ENCODE peak calls at places on chromosomes 13 and 19, in ten cellular contexts. N is GM23248; Q is AG04450; U is thoracic aorta; D is H9; E is CD8-positive, alpha-beta memory T cell; O is cardiac muscle cell; X is PC-9; K is tibial nerve; F is HAP-1. G is an unnamed sample.

GRCh38 chr19:1183543-1184172 is 9.6 kb upstream of the SBNO2 start:
- DNase-seq in N (no peak), Q (no peak), U (no peak), D (peak; percentile 70), E (no peak), O (no peak), X (peak; percentile 95), K (no peak), F (no peak), G (no peak)

GRCh38 chr19:1967087-1967608 is 26.2 kb downstream of the CSNK1G2 start:
- DNase-seq in N (no peak), Q (no peak), U (no peak), D (no peak), E (peak; percentile 58), O (no peak), X (no peak), K (no peak), F (no peak), G (no peak)

GRCh38 chr19:3615524-3616135 is 9.0 kb upstream of the TBXA2R start:
- DNase-seq in N (no peak), Q (no peak), U (no peak), D (no peak), E (no peak), O (no peak), X (no peak), K (no peak), F (no peak), G (no peak)

GRCh38 chr13:35953537-35954206 is 177.5 kb downstream of the DCLK1 start:
- DNase-seq in N (peak; percentile 94), Q (peak; percentile 79), U (peak; percentile 25), D (peak; percentile 75), E (no peak), O (peak; percentile 71), X (peak; percentile 12), K (peak; percentile 86), F (peak; percentile 88), G (no peak)

GRCh38 chr13:112959206-112959605 is 9.8 kb upstream of the MCF2L start:
- DNase-seq in N (no peak), Q (no peak), U (no peak), D (no peak), E (no peak), O (no peak), X (no peak), K (no peak), F (no peak), G (no peak)

GRCh38 chr13:110538632-110539031 is 22.9 kb downstream of the RAB20 start:
- DNase-seq in N (no peak), Q (no peak), U (no peak), D (no peak), E (no peak), O (no peak), X (no peak), K (peak; percentile 43), F (no peak), G (no peak)

GRCh38 chr13:49840667-49841066 is 48.2 kb upstream of the KPNA3 start:
- DNase-seq in N (no peak), Q (no peak), U (no peak), D (no peak), E (no peak), O (no peak), X (no peak), K (no peak), F (no peak), G (no peak)

GRCh38 chr13:32761472-32761871 is 175.2 kb downstream of the PDS5B start:
- DNase-seq in N (no peak), Q (no peak), U (no peak), D (no peak), E (no peak), O (no peak), X (no peak), K (no peak), F (no peak), G (no peak)

GRCh38 chr13:21777813-21778212 is 106.9 kb downstream of the FGF9 start:
- DNase-seq in N (no peak), Q (no peak), U (no peak), D (no peak), E (no peak), O (no peak), X (no peak), K (no peak), F (no peak), G (no peak)

GRCh38 chr13:31920301-31920818 is 111.2 kb upstream of the FRY start:
- DNase-seq in N (peak; percentile 18), Q (no peak), U (no peak), D (no peak), E (no peak), O (no peak), X (no peak), K (peak; percentile 21), F (no peak), G (no peak)

GRCh38 chr13:51370116-51370515 is 30.6 kb downstream of the SERPINE3 start:
- DNase-seq in N (peak; percentile 75), Q (no peak), U (no peak), D (no peak), E (no peak), O (no peak), X (no peak), K (no peak), F (no peak), G (no peak)

GRCh38 chr13:55937180-55937579 is 1203.5 kb upstream of the PRR20A start:
- DNase-seq in N (no peak), Q (no peak), U (no peak), D (no peak), E (no peak), O (no peak), X (no peak), K (no peak), F (no peak), G (no peak)

GRCh38 chr13:113456116-113456702 is 2.9 kb upstream of the ADPRHL1 start:
- DNase-seq in N (no peak), Q (no peak), U (no peak), D (no peak), E (no peak), O (no peak), X (no peak), K (no peak), F (no peak), G (no peak)

DNA sequence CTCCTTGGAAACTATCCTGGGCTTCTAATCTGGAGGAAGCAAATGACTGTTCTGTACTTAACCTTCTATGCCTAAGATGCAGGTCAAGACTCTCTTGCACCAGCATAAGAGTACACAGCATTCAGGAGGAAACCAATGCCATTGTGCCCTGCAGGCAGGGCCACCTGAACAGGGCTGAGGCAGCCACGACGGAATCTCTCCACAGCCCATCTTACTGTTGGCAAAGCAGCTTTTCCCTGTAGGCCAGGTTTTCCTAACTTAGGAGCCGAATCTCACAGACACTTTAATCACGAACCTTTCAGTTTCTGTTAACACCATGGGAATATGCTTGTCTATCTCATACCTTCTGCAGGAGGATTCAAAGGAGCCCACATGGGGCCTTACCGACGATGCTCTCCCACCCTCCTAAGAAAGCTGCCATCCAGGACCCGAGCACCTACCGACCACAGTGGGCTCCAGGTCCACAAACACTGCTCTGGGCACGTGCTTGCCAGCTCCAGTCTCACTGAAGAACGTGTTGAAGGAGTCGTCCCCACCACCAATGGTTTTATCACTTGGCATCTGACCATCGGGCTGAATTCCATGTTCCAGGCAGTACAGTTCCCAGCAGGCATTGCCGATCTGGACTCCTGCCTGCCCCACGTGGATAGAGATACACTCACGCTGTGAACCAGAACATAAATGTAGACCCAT is 2.6 kb downstream of the TUBA3C start:
- DNase-seq in N (no peak), Q (no peak), U (no peak), D (no peak), E (no peak), O (no peak), X (no peak), K (no peak), F (no peak), G (no peak)
- H3K9me3 ChIP-seq in N (no peaks in the 10 kb centered on the region), Q (peaks cover 84% of the 10 kb centered on the region), U (no peaks in the 10 kb centered on the region), D (peaks cover 94% of the 10 kb centered on the region), E (no peaks in the 10 kb centered on the region), O (no peaks in the 10 kb centered on the region), X (no peaks in the 10 kb centered on the region), K (peaks cover 34% of the 10 kb centered on the region), F (no peaks in the 10 kb centered on the region), G (no peaks in the 10 kb centered on the region)

DNA sequence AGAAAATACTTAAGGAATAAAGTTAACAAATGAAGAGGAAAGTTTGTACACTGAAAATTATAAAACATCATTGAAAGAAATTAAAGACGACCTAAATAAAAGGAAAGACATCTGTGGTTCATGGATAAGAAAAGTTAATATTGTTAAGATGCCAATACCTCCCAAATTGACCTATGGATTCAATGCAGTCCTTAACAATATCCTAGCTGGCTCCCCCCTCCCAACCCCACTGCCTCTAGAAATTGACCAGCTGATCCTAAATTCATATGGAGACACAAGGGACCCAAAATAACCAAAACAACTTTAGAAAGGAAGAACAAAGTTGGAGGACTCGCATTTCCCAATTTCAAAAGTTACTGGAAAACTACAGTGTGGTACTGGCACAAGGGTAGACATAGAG is 28.3 kb downstream of the ZNF45 start:
- DNase-seq in N (no peak), Q (no peak), U (no peak), D (no peak), E (no peak), O (no peak), X (no peak), K (no peak), F (no peak), G (no peak)
- H3K9me3 ChIP-seq in N (no peaks in the 10 kb centered on the region), Q (peaks cover 17% of the 10 kb centered on the region), U (peaks cover 69% of the 10 kb centered on the region), D (peaks cover 35% of the 10 kb centered on the region), E (peaks cover 30% of the 10 kb centered on the region), O (no peaks in the 10 kb centered on the region), X (peaks cover 31% of the 10 kb centered on the region), K (peaks cover 96% of the 10 kb centered on the region), F (peaks cover 6% of the 10 kb centered on the region), G (peaks cover 19% of the 10 kb centered on the region)

DNA sequence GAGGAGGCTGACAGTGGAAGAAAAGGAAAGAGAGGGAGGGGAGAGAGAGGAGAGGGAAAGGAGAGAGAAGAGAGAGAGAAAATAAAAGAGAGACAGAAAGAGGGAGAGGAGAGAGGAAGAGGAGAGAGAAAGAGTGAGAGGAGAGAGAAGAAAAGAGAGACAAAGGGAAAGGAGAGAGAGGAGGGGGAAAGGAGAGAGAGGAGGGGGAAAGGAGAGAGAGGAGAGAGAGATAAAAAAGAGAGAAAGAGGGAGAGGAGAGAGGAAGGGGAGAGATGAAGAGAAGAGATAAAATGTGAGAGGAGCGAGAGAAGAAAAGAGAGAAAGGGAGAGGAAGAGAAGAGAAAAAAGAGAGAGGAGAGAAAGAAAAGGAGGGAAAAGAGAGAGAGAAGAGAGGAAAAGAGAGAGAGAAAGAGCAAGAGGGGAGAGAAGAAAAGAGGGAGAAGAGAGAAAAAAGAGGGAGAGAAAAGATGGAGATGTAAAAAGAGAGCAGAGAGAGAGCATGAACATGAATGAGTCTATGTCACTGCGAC is 262.2 kb upstream of the TSHZ3 start:
- DNase-seq in N (no peak), Q (no peak), U (no peak), D (no peak), E (no peak), O (no peak), X (no peak), K (no peak), F (no peak), G (no peak)
- H3K9me3 ChIP-seq in N (no peaks in the 10 kb centered on the region), Q (no peaks in the 10 kb centered on the region), U (no peaks in the 10 kb centered on the region), D (no peaks in the 10 kb centered on the region), E (no peaks in the 10 kb centered on the region), O (no peaks in the 10 kb centered on the region), X (no peaks in the 10 kb centered on the region), K (no peaks in the 10 kb centered on the region), F (no peaks in the 10 kb centered on the region), G (no peaks in the 10 kb centered on the region)

DNA sequence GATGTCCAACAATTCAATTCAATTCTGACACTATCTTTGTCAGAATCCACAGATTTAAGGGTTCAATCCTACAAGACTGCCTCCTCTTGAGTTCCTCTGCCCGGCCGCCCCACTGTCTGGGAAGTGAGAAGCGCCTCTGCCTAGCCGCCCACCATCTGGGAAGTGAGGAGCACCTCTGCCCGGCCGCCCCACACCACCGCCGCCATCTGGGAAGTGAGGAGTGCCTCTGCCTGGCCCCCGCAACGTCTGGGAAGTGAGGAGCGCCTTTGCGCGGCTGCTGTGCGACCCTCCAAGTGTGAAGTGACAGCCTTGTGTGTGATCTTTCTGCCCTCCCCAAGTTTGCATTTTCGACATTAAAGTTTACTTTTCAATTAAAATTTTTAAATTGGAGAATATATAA is 6.0 kb downstream of the ZNF614 start:
- DNase-seq in N (no peak), Q (no peak), U (no peak), D (no peak), E (no peak), O (no peak), X (no peak), K (no peak), F (no peak), G (no peak)
- H3K9me3 ChIP-seq in N (no peaks in the 10 kb centered on the region), Q (peaks cover 36% of the 10 kb centered on the region), U (peaks cover 81% of the 10 kb centered on the region), D (no peaks in the 10 kb centered on the region), E (peaks cover 58% of the 10 kb centered on the region), O (no peaks in the 10 kb centered on the region), X (peaks cover 80% of the 10 kb centered on the region), K (peaks cover 96% of the 10 kb centered on the region), F (peaks cover 6% of the 10 kb centered on the region), G (peaks cover 69% of the 10 kb centered on the region)